ENCODE peak calls at places on chromosome 17, in seven cellular contexts. One of them, this sample, is unnamed.

GRCh38 chr17:10121971-10122707 is 76.3 kb downstream of the GAS7 start:
- DNase-seq in GM06990: no peak
- DNase-seq in AG04449: no peak
- DNase-seq in neural progenitor cell: no peak
- DNase-seq in heart right ventricle: peak
- DNase-seq in NB4: peak
- DNase-seq in fibroblast of lung: no peak
- DNase-seq in this sample: no peak

GRCh38 chr17:11935734-11936406 is 61.4 kb downstream of the ZNF18 start:
- DNase-seq in GM06990: no peak
- DNase-seq in AG04449: no peak
- DNase-seq in neural progenitor cell: peak
- DNase-seq in heart right ventricle: no peak
- DNase-seq in NB4: peak
- DNase-seq in fibroblast of lung: peak
- DNase-seq in this sample: peak

GRCh38 chr17:72264682-72265405 is 144.0 kb downstream of the SOX9 start:
- DNase-seq in GM06990: peak
- DNase-seq in AG04449: no peak
- DNase-seq in neural progenitor cell: no peak
- DNase-seq in heart right ventricle: no peak
- DNase-seq in NB4: no peak
- DNase-seq in fibroblast of lung: no peak
- DNase-seq in this sample: no peak

GRCh38 chr17:12987120-12987519 is 30.7 kb downstream of the ELAC2 start:
- DNase-seq in GM06990: no peak
- DNase-seq in AG04449: no peak
- DNase-seq in neural progenitor cell: peak
- DNase-seq in heart right ventricle: no peak
- DNase-seq in NB4: no peak
- DNase-seq in fibroblast of lung: no peak
- DNase-seq in this sample: no peak

GRCh38 chr17:12627776-12628491 is 37.8 kb upstream of the MYOCD start:
- DNase-seq in GM06990: no peak
- DNase-seq in AG04449: no peak
- DNase-seq in neural progenitor cell: no peak
- DNase-seq in heart right ventricle: no peak
- DNase-seq in NB4: no peak
- DNase-seq in fibroblast of lung: peak
- DNase-seq in this sample: peak

GRCh38 chr17:45031231-45032149 is 19.9 kb downstream of the DCAKD start:
- DNase-seq in GM06990: no peak
- DNase-seq in AG04449: no peak
- DNase-seq in neural progenitor cell: no peak
- DNase-seq in heart right ventricle: no peak
- DNase-seq in NB4: peak
- DNase-seq in fibroblast of lung: no peak
- DNase-seq in this sample: no peak

GRCh38 chr17:62804822-62805221 is 3.3 kb downstream of the MARCHF10 start:
- DNase-seq in GM06990: no peak
- DNase-seq in AG04449: no peak
- DNase-seq in neural progenitor cell: no peak
- DNase-seq in heart right ventricle: no peak
- DNase-seq in NB4: peak
- DNase-seq in fibroblast of lung: peak
- DNase-seq in this sample: peak

GRCh38 chr17:78000351-78000750 is 41.8 kb downstream of the TNRC6C start:
- DNase-seq in GM06990: no peak
- DNase-seq in AG04449: peak
- DNase-seq in neural progenitor cell: no peak
- DNase-seq in heart right ventricle: no peak
- DNase-seq in NB4: peak
- DNase-seq in fibroblast of lung: peak
- DNase-seq in this sample: peak

GRCh38 chr17:65749479-65749878 is 188.0 kb upstream of the AXIN2 start:
- DNase-seq in GM06990: no peak
- DNase-seq in AG04449: no peak
- DNase-seq in neural progenitor cell: no peak
- DNase-seq in heart right ventricle: no peak
- DNase-seq in NB4: no peak
- DNase-seq in fibroblast of lung: peak
- DNase-seq in this sample: peak

DNA sequence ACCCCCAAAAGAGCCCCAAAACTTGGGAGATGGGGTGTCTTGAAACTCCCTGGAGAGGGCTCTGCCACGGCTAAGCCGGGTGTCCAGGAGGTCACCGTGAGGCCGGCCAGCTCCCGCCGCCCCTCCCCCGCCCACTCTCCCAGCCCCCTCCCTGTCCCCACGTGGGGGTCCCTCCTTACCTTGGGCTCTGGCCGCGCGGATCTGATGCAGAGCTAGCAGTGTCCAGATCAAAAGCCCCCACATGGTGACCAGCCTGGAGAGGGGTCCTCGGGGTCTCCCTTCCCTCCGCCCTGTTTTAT is 450 bp downstream of the SDK2 start:
- DNase-seq in GM06990: no peak
- DNase-seq in AG04449: no peak
- DNase-seq in neural progenitor cell: peak
- DNase-seq in heart right ventricle: no peak
- DNase-seq in NB4: no peak
- DNase-seq in fibroblast of lung: no peak
- DNase-seq in this sample: no peak
- H3K4me3 ChIP-seq in GM06990: no peak
- H3K4me3 ChIP-seq in AG04449: no peak
- H3K4me3 ChIP-seq in neural progenitor cell: peak
- H3K4me3 ChIP-seq in heart right ventricle: peak
- H3K4me3 ChIP-seq in NB4: no peak
- H3K4me3 ChIP-seq in fibroblast of lung: peak
- H3K4me3 ChIP-seq in this sample: no peak

GRCh38 chr17:67441052-67441738 is 64.1 kb downstream of the PITPNC1 start:
- DNase-seq in GM06990: peak
- DNase-seq in AG04449: no peak
- DNase-seq in neural progenitor cell: peak
- DNase-seq in heart right ventricle: no peak
- DNase-seq in NB4: peak
- DNase-seq in fibroblast of lung: peak
- DNase-seq in this sample: peak
- H3K4me3 ChIP-seq in GM06990: no peak
- H3K4me3 ChIP-seq in AG04449: peak
- H3K4me3 ChIP-seq in neural progenitor cell: peak
- H3K4me3 ChIP-seq in heart right ventricle: no peak
- H3K4me3 ChIP-seq in NB4: no peak
- H3K4me3 ChIP-seq in fibroblast of lung: peak
- H3K4me3 ChIP-seq in this sample: peak

DNA sequence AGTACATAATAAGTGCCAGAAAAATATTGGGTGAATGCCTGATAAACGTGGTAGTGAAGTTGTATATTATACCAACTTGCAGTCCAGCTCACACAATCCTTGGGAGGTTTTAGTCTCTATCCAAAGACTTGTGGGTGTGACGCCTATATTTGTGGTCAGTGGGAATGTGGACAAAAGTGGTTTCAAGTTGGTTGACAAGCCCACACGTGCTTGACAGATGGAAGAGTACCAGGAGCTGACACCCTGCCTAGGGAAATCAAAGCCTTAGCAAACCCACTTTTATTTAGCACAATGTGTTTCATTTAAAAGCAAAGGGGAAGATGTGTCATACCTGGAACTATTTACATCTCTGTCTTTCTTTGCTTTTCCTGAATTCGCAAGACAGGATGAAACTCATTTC is 79.0 kb downstream of the CA10 start:
- DNase-seq in GM06990: no peak
- DNase-seq in AG04449: no peak
- DNase-seq in neural progenitor cell: no peak
- DNase-seq in heart right ventricle: no peak
- DNase-seq in NB4: no peak
- DNase-seq in fibroblast of lung: no peak
- DNase-seq in this sample: no peak
- H3K4me3 ChIP-seq in GM06990: no peak
- H3K4me3 ChIP-seq in AG04449: no peak
- H3K4me3 ChIP-seq in neural progenitor cell: no peak
- H3K4me3 ChIP-seq in heart right ventricle: no peak
- H3K4me3 ChIP-seq in NB4: no peak
- H3K4me3 ChIP-seq in fibroblast of lung: no peak
- H3K4me3 ChIP-seq in this sample: no peak

GRCh38 chr17:3845361-3845753 is 689 bp downstream of the NCBP3 start:
- DNase-seq in GM06990: peak
- DNase-seq in AG04449: no peak
- DNase-seq in neural progenitor cell: no peak
- DNase-seq in heart right ventricle: no peak
- DNase-seq in NB4: peak
- DNase-seq in fibroblast of lung: peak
- DNase-seq in this sample: peak

GRCh38 chr17:3845754-3846738 is at the start of gene NCBP3:
- DNase-seq in GM06990: peak
- DNase-seq in AG04449: peak
- DNase-seq in neural progenitor cell: peak
- DNase-seq in heart right ventricle: peak
- DNase-seq in NB4: peak
- DNase-seq in fibroblast of lung: peak
- DNase-seq in this sample: peak

GRCh38 chr17:3848229-3848628 is 2.2 kb upstream of the NCBP3 start:
- DNase-seq in GM06990: no peak
- DNase-seq in AG04449: no peak
- DNase-seq in neural progenitor cell: no peak
- DNase-seq in heart right ventricle: no peak
- DNase-seq in NB4: peak
- DNase-seq in fibroblast of lung: no peak
- DNase-seq in this sample: no peak

GRCh38 chr17:3846739-3847670 is 959 bp upstream of the NCBP3 start:
- DNase-seq in GM06990: no peak
- DNase-seq in AG04449: no peak
- DNase-seq in neural progenitor cell: no peak
- DNase-seq in heart right ventricle: no peak
- DNase-seq in NB4: no peak
- DNase-seq in fibroblast of lung: no peak
- DNase-seq in this sample: no peak

GRCh38 chr17:3843935-3844516 is 2.0 kb downstream of the NCBP3 start:
- DNase-seq in GM06990: no peak
- DNase-seq in AG04449: no peak
- DNase-seq in neural progenitor cell: peak
- DNase-seq in heart right ventricle: no peak
- DNase-seq in NB4: peak
- DNase-seq in fibroblast of lung: peak
- DNase-seq in this sample: peak
- H3K4me3 ChIP-seq in GM06990: no peak
- H3K4me3 ChIP-seq in AG04449: peak
- H3K4me3 ChIP-seq in neural progenitor cell: no peak
- H3K4me3 ChIP-seq in heart right ventricle: no peak
- H3K4me3 ChIP-seq in NB4: peak
- H3K4me3 ChIP-seq in fibroblast of lung: no peak
- H3K4me3 ChIP-seq in this sample: no peak

GRCh38 chr17:8324913-8325312 is 14.7 kb upstream of the ODF4 start:
- DNase-seq in GM06990: no peak
- DNase-seq in AG04449: no peak
- DNase-seq in neural progenitor cell: no peak
- DNase-seq in heart right ventricle: no peak
- DNase-seq in NB4: peak
- DNase-seq in fibroblast of lung: no peak
- DNase-seq in this sample: no peak
- H3K4me3 ChIP-seq in GM06990: no peak
- H3K4me3 ChIP-seq in AG04449: no peak
- H3K4me3 ChIP-seq in neural progenitor cell: no peak
- H3K4me3 ChIP-seq in heart right ventricle: no peak
- H3K4me3 ChIP-seq in NB4: no peak
- H3K4me3 ChIP-seq in fibroblast of lung: no peak
- H3K4me3 ChIP-seq in this sample: no peak

GRCh38 chr17:50696365-50696879 is 11.3 kb downstream of the ANKRD40 start:
- DNase-seq in GM06990: no peak
- DNase-seq in AG04449: no peak
- DNase-seq in neural progenitor cell: no peak
- DNase-seq in heart right ventricle: no peak
- DNase-seq in NB4: no peak
- DNase-seq in fibroblast of lung: no peak
- DNase-seq in this sample: no peak
- H3K4me3 ChIP-seq in GM06990: no peak
- H3K4me3 ChIP-seq in AG04449: no peak
- H3K4me3 ChIP-seq in neural progenitor cell: no peak
- H3K4me3 ChIP-seq in heart right ventricle: no peak
- H3K4me3 ChIP-seq in NB4: no peak
- H3K4me3 ChIP-seq in fibroblast of lung: no peak
- H3K4me3 ChIP-seq in this sample: no peak